ENCODE peak calls at places on chromosomes 1 and 21, in eight cellular contexts. One of them, this sample, is unnamed.

GRCh38 chr1:95438213-95438948 is 204.4 kb downstream of the RWDD3 start:
- DNase-seq in heart right ventricle: no peak
- DNase-seq in choroid plexus epithelial cell: no peak
- DNase-seq in endothelial cell of umbilical vein: no peak
- DNase-seq in esophagus squamous epithelium: no peak
- DNase-seq in sigmoid colon: no peak
- DNase-seq in IMR-90: no peak
- DNase-seq in fibroblast of lung: no peak
- DNase-seq in this sample: no peak

GRCh38 chr1:58446368-58446767 is 100.2 kb downstream of the OMA1 start:
- DNase-seq in heart right ventricle: no peak
- DNase-seq in endothelial cell of umbilical vein: no peak
- DNase-seq in fibroblast of lung: no peak
- DNase-seq in choroid plexus epithelial cell: peak; percentile 16
- DNase-seq in sigmoid colon: no peak
- DNase-seq in esophagus squamous epithelium: no peak
- DNase-seq in IMR-90: no peak
- DNase-seq in this sample: no peak

GRCh38 chr21:36851121-36851520 is 115.3 kb downstream of the HLCS start:
- DNase-seq in sigmoid colon: no peak
- DNase-seq in choroid plexus epithelial cell: no peak
- DNase-seq in heart right ventricle: no peak
- DNase-seq in endothelial cell of umbilical vein: no peak
- DNase-seq in fibroblast of lung: no peak
- DNase-seq in esophagus squamous epithelium: no peak
- DNase-seq in IMR-90: no peak
- DNase-seq in this sample: no peak

GRCh38 chr1:181174860-181175259 is 86.4 kb downstream of the IER5 start:
- DNase-seq in endothelial cell of umbilical vein: no peak
- DNase-seq in sigmoid colon: no peak
- DNase-seq in esophagus squamous epithelium: no peak
- DNase-seq in fibroblast of lung: no peak
- DNase-seq in IMR-90: no peak
- DNase-seq in choroid plexus epithelial cell: no peak
- DNase-seq in heart right ventricle: no peak
- DNase-seq in this sample: no peak

GRCh38 chr1:210246447-210246846 is 13.9 kb downstream of the SERTAD4 start:
- DNase-seq in endothelial cell of umbilical vein: peak; percentile 42
- DNase-seq in choroid plexus epithelial cell: no peak
- DNase-seq in heart right ventricle: no peak
- DNase-seq in sigmoid colon: no peak
- DNase-seq in esophagus squamous epithelium: no peak
- DNase-seq in fibroblast of lung: peak; percentile 70
- DNase-seq in IMR-90: peak; percentile 36
- DNase-seq in this sample: no peak

GRCh38 chr1:68121536-68121935 is 71.1 kb upstream of the DIRAS3 start:
- DNase-seq in sigmoid colon: no peak
- DNase-seq in IMR-90: peak; percentile 87
- DNase-seq in heart right ventricle: no peak
- DNase-seq in choroid plexus epithelial cell: peak; percentile 61
- DNase-seq in esophagus squamous epithelium: no peak
- DNase-seq in fibroblast of lung: peak; percentile 82
- DNase-seq in endothelial cell of umbilical vein: no peak
- DNase-seq in this sample: peak; percentile 91

GRCh38 chr1:59640851-59641250 is 173.9 kb upstream of the HOOK1 start:
- DNase-seq in fibroblast of lung: no peak
- DNase-seq in sigmoid colon: no peak
- DNase-seq in endothelial cell of umbilical vein: no peak
- DNase-seq in heart right ventricle: peak; percentile 35
- DNase-seq in choroid plexus epithelial cell: no peak
- DNase-seq in esophagus squamous epithelium: no peak
- DNase-seq in IMR-90: no peak
- DNase-seq in this sample: no peak

GRCh38 chr1:233908092-233908491 is 3.6 kb downstream of the SLC35F3 start:
- DNase-seq in endothelial cell of umbilical vein: no peak
- DNase-seq in heart right ventricle: no peak
- DNase-seq in sigmoid colon: no peak
- DNase-seq in choroid plexus epithelial cell: no peak
- DNase-seq in esophagus squamous epithelium: no peak
- DNase-seq in fibroblast of lung: no peak
- DNase-seq in IMR-90: no peak
- DNase-seq in this sample: no peak

GRCh38 chr1:7046314-7046713 is 261.1 kb downstream of the CAMTA1 start:
- DNase-seq in esophagus squamous epithelium: no peak
- DNase-seq in sigmoid colon: no peak
- DNase-seq in heart right ventricle: peak; percentile 29
- DNase-seq in fibroblast of lung: peak; percentile 92
- DNase-seq in endothelial cell of umbilical vein: peak; percentile 42
- DNase-seq in choroid plexus epithelial cell: peak; percentile 84
- DNase-seq in IMR-90: peak; percentile 77
- DNase-seq in this sample: peak; percentile 42

GRCh38 chr1:154327466-154328317 is 2.4 kb downstream of the ATP8B2 start:
- DNase-seq in fibroblast of lung: no peak
- DNase-seq in sigmoid colon: no peak
- DNase-seq in heart right ventricle: no peak
- DNase-seq in IMR-90: no peak
- DNase-seq in choroid plexus epithelial cell: no peak
- DNase-seq in esophagus squamous epithelium: no peak
- DNase-seq in endothelial cell of umbilical vein: peak; percentile 74
- DNase-seq in this sample: no peak

GRCh38 chr1:210647406-210648333 is 319.0 kb downstream of the HHAT start:
- DNase-seq in sigmoid colon: no peak
- DNase-seq in choroid plexus epithelial cell: peak; percentile 6
- DNase-seq in fibroblast of lung: peak; percentile 96
- DNase-seq in esophagus squamous epithelium: no peak
- DNase-seq in endothelial cell of umbilical vein: no peak
- DNase-seq in IMR-90: peak; percentile 68
- DNase-seq in heart right ventricle: no peak
- DNase-seq in this sample: peak; percentile 43

GRCh38 chr21:42818328-42818749 is 61.0 kb downstream of the WDR4 start:
- DNase-seq in choroid plexus epithelial cell: peak; percentile 71
- DNase-seq in IMR-90: peak; percentile 39
- DNase-seq in endothelial cell of umbilical vein: peak; percentile 59
- DNase-seq in heart right ventricle: peak; percentile 61
- DNase-seq in esophagus squamous epithelium: no peak
- DNase-seq in fibroblast of lung: peak; percentile 36
- DNase-seq in sigmoid colon: peak; percentile 79
- DNase-seq in this sample: peak; percentile 51

GRCh38 chr1:109521465-109521951 is 12.0 kb upstream of the AMIGO1 start:
- DNase-seq in heart right ventricle: no peak
- DNase-seq in endothelial cell of umbilical vein: no peak
- DNase-seq in choroid plexus epithelial cell: no peak
- DNase-seq in IMR-90: no peak
- DNase-seq in esophagus squamous epithelium: no peak
- DNase-seq in fibroblast of lung: no peak
- DNase-seq in sigmoid colon: no peak
- DNase-seq in this sample: no peak

GRCh38 chr1:45348966-45349677 is 8.9 kb upstream of the MUTYH start:
- DNase-seq in heart right ventricle: no peak
- DNase-seq in choroid plexus epithelial cell: no peak
- DNase-seq in esophagus squamous epithelium: no peak
- DNase-seq in endothelial cell of umbilical vein: no peak
- DNase-seq in sigmoid colon: no peak
- DNase-seq in fibroblast of lung: no peak
- DNase-seq in IMR-90: no peak
- DNase-seq in this sample: no peak

GRCh38 chr1:155005076-155005971 is 2.7 kb downstream of the ZBTB7B start:
- DNase-seq in IMR-90: no peak
- DNase-seq in heart right ventricle: peak; percentile 69
- DNase-seq in esophagus squamous epithelium: no peak
- DNase-seq in fibroblast of lung: peak; percentile 27
- DNase-seq in endothelial cell of umbilical vein: no peak
- DNase-seq in choroid plexus epithelial cell: no peak
- DNase-seq in sigmoid colon: peak; percentile 92
- DNase-seq in this sample: no peak

GRCh38 chr21:44013380-44014088 is 1.4 kb downstream of the TRAPPC10 start:
- DNase-seq in esophagus squamous epithelium: no peak
- DNase-seq in choroid plexus epithelial cell: peak; percentile 48
- DNase-seq in fibroblast of lung: no peak
- DNase-seq in heart right ventricle: no peak
- DNase-seq in sigmoid colon: no peak
- DNase-seq in IMR-90: peak; percentile 4
- DNase-seq in endothelial cell of umbilical vein: peak; percentile 37
- DNase-seq in this sample: no peak

DNA sequence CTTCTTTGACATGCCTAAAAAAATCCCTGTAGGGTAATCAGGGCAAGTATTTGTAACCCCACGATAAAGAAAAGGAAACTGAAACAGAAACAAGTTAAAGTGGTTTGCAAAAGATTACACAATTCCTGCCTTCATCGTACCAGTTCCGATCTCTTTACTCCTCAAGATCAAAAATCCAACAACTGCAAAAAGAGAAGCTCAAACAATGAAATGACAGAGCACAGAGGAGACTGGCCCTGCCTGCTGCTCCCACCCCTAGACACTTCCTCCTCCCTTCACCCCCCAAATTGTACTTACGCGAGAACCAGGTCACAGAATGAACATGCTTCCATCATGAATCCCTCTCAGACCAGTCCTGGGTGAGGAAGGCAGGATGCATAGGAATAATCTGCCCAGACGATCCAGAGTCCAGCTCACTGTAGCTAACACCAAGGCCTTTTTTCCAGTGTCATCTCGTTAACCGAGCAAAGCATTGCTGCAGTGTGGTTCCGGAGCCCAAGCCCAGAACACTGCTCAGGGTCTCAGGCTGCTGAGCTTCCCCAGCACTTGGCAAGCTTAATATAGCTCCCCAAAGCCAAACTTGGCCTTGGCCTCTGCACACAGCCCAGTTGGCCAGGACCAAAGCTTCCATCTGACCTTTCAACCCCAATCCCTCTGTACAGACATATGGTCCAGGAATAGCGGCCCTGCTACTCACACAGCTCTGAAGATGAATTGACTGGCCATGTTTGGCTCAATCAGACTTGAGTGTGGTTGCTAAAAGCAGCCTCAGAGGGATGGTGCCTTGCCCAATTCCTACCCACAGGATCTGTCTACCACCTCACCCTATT is 20.3 kb downstream of the RXRG start:
- DNase-seq in endothelial cell of umbilical vein: no peak
- DNase-seq in choroid plexus epithelial cell: peak; percentile 2
- DNase-seq in esophagus squamous epithelium: no peak
- DNase-seq in heart right ventricle: peak; percentile 37
- DNase-seq in fibroblast of lung: no peak
- DNase-seq in IMR-90: no peak
- DNase-seq in sigmoid colon: no peak
- DNase-seq in this sample: peak; percentile 17
- H3K4me3 ChIP-seq in endothelial cell of umbilical vein: no peak overlapping the region
- H3K4me3 ChIP-seq in choroid plexus epithelial cell: no peak overlapping the region
- H3K4me3 ChIP-seq in esophagus squamous epithelium: peak overlapping the region; percentile 47
- H3K4me3 ChIP-seq in heart right ventricle: peak overlapping the region; percentile 13
- H3K4me3 ChIP-seq in fibroblast of lung: peak overlapping the region; percentile 24
- H3K4me3 ChIP-seq in IMR-90: no peak overlapping the region
- H3K4me3 ChIP-seq in sigmoid colon: peak overlapping the region; percentile 14
- H3K4me3 ChIP-seq in this sample: no peak overlapping the region

GRCh38 chr1:99005537-99005942 is 879 bp upstream of the PLPPR5 start:
- DNase-seq in endothelial cell of umbilical vein: no peak
- DNase-seq in heart right ventricle: no peak
- DNase-seq in esophagus squamous epithelium: no peak
- DNase-seq in sigmoid colon: no peak
- DNase-seq in fibroblast of lung: peak; percentile 1
- DNase-seq in choroid plexus epithelial cell: peak; percentile 9
- DNase-seq in IMR-90: no peak
- DNase-seq in this sample: no peak
- TF ChIP-seq CTCF in endothelial cell of umbilical vein: no peak
- TF ChIP-seq CTCF in heart right ventricle: no peak
- TF ChIP-seq CTCF in esophagus squamous epithelium: no peak
- TF ChIP-seq CTCF in sigmoid colon: no peak
- TF ChIP-seq CTCF in fibroblast of lung: no peak
- TF ChIP-seq CTCF in choroid plexus epithelial cell: no peak
- TF ChIP-seq CTCF in IMR-90: no peak
- TF ChIP-seq CTCF in this sample: no peak

GRCh38 chr1:90834354-90835171 is 117.5 kb upstream of the BARHL2 start:
- DNase-seq in endothelial cell of umbilical vein: no peak
- DNase-seq in esophagus squamous epithelium: no peak
- DNase-seq in sigmoid colon: no peak
- DNase-seq in heart right ventricle: no peak
- DNase-seq in IMR-90: no peak
- DNase-seq in fibroblast of lung: peak; percentile 3
- DNase-seq in choroid plexus epithelial cell: no peak
- DNase-seq in this sample: no peak

GRCh38 chr1:90837420-90837819 is 120.3 kb upstream of the BARHL2 start:
- DNase-seq in choroid plexus epithelial cell: no peak
- DNase-seq in fibroblast of lung: no peak
- DNase-seq in heart right ventricle: no peak
- DNase-seq in endothelial cell of umbilical vein: no peak
- DNase-seq in esophagus squamous epithelium: no peak
- DNase-seq in IMR-90: no peak
- DNase-seq in sigmoid colon: no peak
- DNase-seq in this sample: no peak

GRCh38 chr1:90835172-90835660 is 118.1 kb upstream of the BARHL2 start:
- DNase-seq in esophagus squamous epithelium: no peak
- DNase-seq in choroid plexus epithelial cell: no peak
- DNase-seq in IMR-90: no peak
- DNase-seq in endothelial cell of umbilical vein: no peak
- DNase-seq in sigmoid colon: no peak
- DNase-seq in heart right ventricle: no peak
- DNase-seq in fibroblast of lung: no peak
- DNase-seq in this sample: no peak

GRCh38 chr1:90836345-90836679 is 119.2 kb upstream of the BARHL2 start:
- DNase-seq in choroid plexus epithelial cell: no peak
- DNase-seq in esophagus squamous epithelium: no peak
- DNase-seq in fibroblast of lung: no peak
- DNase-seq in heart right ventricle: no peak
- DNase-seq in sigmoid colon: no peak
- DNase-seq in endothelial cell of umbilical vein: no peak
- DNase-seq in IMR-90: no peak
- DNase-seq in this sample: no peak

DNA sequence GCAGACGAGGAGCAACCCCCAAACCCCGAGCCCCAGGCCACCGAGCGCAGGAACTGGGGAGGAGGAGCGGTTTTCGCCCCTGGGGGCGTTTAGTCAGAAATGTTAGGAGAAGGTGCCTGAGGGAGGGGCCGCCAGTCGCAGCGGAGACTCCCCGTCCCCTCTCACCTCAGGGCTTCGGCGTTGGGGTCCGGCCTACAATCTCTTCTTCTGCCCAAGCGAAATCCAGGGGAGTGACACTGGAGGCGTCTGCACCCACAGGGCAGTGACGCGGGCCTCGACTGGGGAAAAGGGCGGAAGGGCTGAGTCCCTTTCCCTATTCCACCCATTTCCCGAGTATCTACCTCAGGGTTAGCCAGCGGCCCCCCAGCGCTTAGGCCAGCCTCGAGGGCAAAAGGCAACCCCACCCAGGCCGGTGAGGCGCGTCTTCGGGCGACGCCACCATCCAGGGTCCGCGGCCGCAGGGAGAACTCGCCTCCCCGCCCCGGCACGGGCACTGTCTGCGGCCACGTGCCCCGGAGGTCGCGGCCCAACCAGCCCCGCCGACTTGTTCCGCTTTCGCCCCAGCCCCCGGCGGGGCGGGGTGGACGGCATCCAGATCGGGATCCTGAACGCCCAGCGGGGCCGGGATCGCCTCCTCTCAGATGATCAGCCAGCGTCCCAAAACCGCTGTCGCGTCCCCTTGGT is 118.7 kb upstream of the BARHL2 start:
- DNase-seq in esophagus squamous epithelium: no peak
- DNase-seq in IMR-90: no peak
- DNase-seq in heart right ventricle: peak; percentile 20
- DNase-seq in choroid plexus epithelial cell: no peak
- DNase-seq in fibroblast of lung: no peak
- DNase-seq in endothelial cell of umbilical vein: no peak
- DNase-seq in sigmoid colon: peak; percentile 65
- DNase-seq in this sample: no peak
- H3K4me3 ChIP-seq in esophagus squamous epithelium: peak overlapping the region; percentile 61
- H3K4me3 ChIP-seq in IMR-90: no peak overlapping the region
- H3K4me3 ChIP-seq in heart right ventricle: peak overlapping the region; percentile 43
- H3K4me3 ChIP-seq in choroid plexus epithelial cell: no peak overlapping the region
- H3K4me3 ChIP-seq in fibroblast of lung: no peak overlapping the region
- H3K4me3 ChIP-seq in endothelial cell of umbilical vein: no peak overlapping the region
- H3K4me3 ChIP-seq in sigmoid colon: peak overlapping the region; percentile 29
- H3K4me3 ChIP-seq in this sample: peak overlapping the region; percentile 27

GRCh38 chr1:35164893-35165292 is 28.1 kb downstream of the SFPQ start:
- DNase-seq in IMR-90: no peak
- DNase-seq in fibroblast of lung: no peak
- DNase-seq in choroid plexus epithelial cell: peak; percentile 19
- DNase-seq in endothelial cell of umbilical vein: no peak
- DNase-seq in heart right ventricle: no peak
- DNase-seq in sigmoid colon: no peak
- DNase-seq in esophagus squamous epithelium: no peak
- DNase-seq in this sample: no peak
- TF ChIP-seq CTCF in IMR-90: no peak
- TF ChIP-seq CTCF in fibroblast of lung: no peak
- TF ChIP-seq CTCF in choroid plexus epithelial cell: no peak
- TF ChIP-seq CTCF in endothelial cell of umbilical vein: no peak
- TF ChIP-seq CTCF in heart right ventricle: no peak
- TF ChIP-seq CTCF in sigmoid colon: no peak
- TF ChIP-seq CTCF in esophagus squamous epithelium: no peak
- TF ChIP-seq CTCF in this sample: no peak

This sample was measured in fibroblast of mammary gland.